ENCODE peak calls at places on chromosomes 6 and 20, in ten cellular contexts. H is AG04450; S is NCI-H524 treated with DMSO at 0.1 percent for 48 hours; R is activated CD4-positive, alpha-beta T cell treated with anti-CD3 and anti-CD28 coated beads, Interleukin-2, amount 50 U/mL, for 1 hour; G is A549; M is activated naive CD8-positive, alpha-beta T cell treated with anti-CD3 and anti-CD28 coated beads, Interleukin-2, amount 50 U/mL, for 24 hours; Q is left colon; U is GM04504; V is SK-N-DZ; K is T1000. W is an unnamed sample.

GRCh38 chr6:3523288-3523670 is 66.4 kb upstream of the SLC22A23 start:
- DNase-seq in Q (no peak), R (no peak), H (no peak), V (no peak), M (no peak), K (no peak), G (no peak), S (no peak), U (no peak), W (no peak)

GRCh38 chr6:161639772-161640171 is 365.9 kb upstream of the AGPAT4 start:
- DNase-seq in S (no peak), R (no peak), M (no peak), K (no peak), V (no peak), H (no peak), G (no peak), U (no peak), Q (no peak), W (no peak)

GRCh38 chr6:37920667-37921066 is 101.1 kb downstream of the ZFAND3 start:
- DNase-seq in S (no peak), R (no peak), M (no peak), V (no peak), K (no peak), H (no peak), U (no peak), Q (no peak), G (peak; percentile 4), W (no peak)

GRCh38 chr20:61853073-61854005 is 212.3 kb downstream of the TAF4 start:
- DNase-seq in H (no peak), G (no peak), Q (no peak), R (no peak), K (no peak), S (no peak), U (no peak), M (no peak), V (no peak), W (no peak)

GRCh38 chr20:48286571-48287551 is 501.6 kb upstream of the SULF2 start:
- DNase-seq in H (no peak), G (no peak), U (no peak), S (no peak), V (peak; percentile 82), K (no peak), M (no peak), Q (no peak), R (no peak), W (no peak)

GRCh38 chr6:105402090-105402980 is 547 bp downstream of the PREP start:
- DNase-seq in U (peak; percentile 8), M (no peak), R (peak; percentile 15), K (no peak), S (no peak), Q (no peak), V (peak; percentile 42), G (peak; percentile 36), H (no peak), W (no peak)

GRCh38 chr6:16982827-16983226 is 119.0 kb upstream of the STMND1 start:
- DNase-seq in M (no peak), V (no peak), Q (no peak), H (peak; percentile 98), G (no peak), S (no peak), U (peak; percentile 91), R (no peak), K (no peak), W (no peak)

GRCh38 chr6:106805017-106805335 is 169.6 kb downstream of the CD24 start:
- DNase-seq in U (no peak), K (no peak), G (no peak), Q (no peak), R (no peak), M (no peak), V (no peak), S (no peak), H (no peak), W (no peak)

GRCh38 chr6:6758915-6759654 is 170.6 kb downstream of the LY86 start:
- DNase-seq in Q (peak; percentile 62), R (no peak), H (peak; percentile 16), V (peak; percentile 7), S (peak; percentile 20), M (peak; percentile 27), K (no peak), U (no peak), G (peak; percentile 30), W (peak; percentile 7)

GRCh38 chr20:2210646-2211556 is 84.9 kb upstream of the TGM3 start:
- DNase-seq in R (no peak), K (no peak), V (no peak), G (no peak), U (peak; percentile 73), M (no peak), H (no peak), Q (peak; percentile 44), S (no peak), W (no peak)

GRCh38 chr6:12543953-12544352 is 172.6 kb upstream of the PHACTR1 start:
- DNase-seq in G (no peak), S (no peak), R (no peak), U (no peak), H (no peak), M (no peak), K (no peak), V (no peak), Q (no peak), W (no peak)

GRCh38 chr20:7294816-7295360 is 527.4 kb downstream of the BMP2 start:
- DNase-seq in M (no peak), Q (no peak), R (no peak), V (no peak), G (no peak), U (no peak), S (no peak), H (no peak), K (no peak), W (no peak)

GRCh38 chr6:129501401-129502051 is 208.5 kb downstream of the ARHGAP18 start:
- DNase-seq in V (peak; percentile 95), M (no peak), H (peak; percentile 89), G (no peak), R (no peak), U (peak; percentile 81), K (peak; percentile 71), Q (no peak), S (peak; percentile 11), W (peak; percentile 85)

GRCh38 chr20:36462440-36463211 is 78.7 kb upstream of the MYL9 start:
- DNase-seq in U (peak; percentile 39), M (no peak), K (no peak), V (no peak), H (no peak), R (no peak), G (no peak), S (no peak), Q (peak; percentile 57), W (peak; percentile 61)

GRCh38 chr6:66362888-66363287 is 655.9 kb upstream of the EYS start:
- DNase-seq in M (no peak), Q (no peak), H (no peak), U (no peak), K (no peak), R (no peak), S (no peak), G (no peak), V (no peak), W (no peak)

GRCh38 chr20:35277531-35278395 is at the start of gene MMP24OS:
- DNase-seq in M (peak; percentile 92), K (peak; percentile 79), R (peak; percentile 88), U (peak; percentile 66), G (peak; percentile 84), Q (peak; percentile 94), H (peak; percentile 49), V (peak; percentile 96), S (peak; percentile 52), W (peak; percentile 99)

GRCh38 chr6:44074383-44075136 is 52.7 kb downstream of the MRPL14 start:
- DNase-seq in S (no peak), Q (peak; percentile 78), M (peak; percentile 82), G (peak; percentile 73), K (no peak), R (peak; percentile 57), V (peak; percentile 86), U (no peak), H (peak; percentile 61), W (no peak)

GRCh38 chr20:52775786-52776185 is 196.4 kb upstream of the TSHZ2 start:
- DNase-seq in M (no peak), Q (no peak), U (no peak), R (no peak), G (no peak), K (no peak), H (no peak), V (no peak), S (no peak), W (no peak)

GRCh38 chr20:9363673-9364072 is 150.7 kb upstream of the LAMP5 start:
- DNase-seq in K (no peak), M (no peak), H (no peak), V (no peak), U (no peak), R (no peak), G (no peak), S (no peak), Q (no peak), W (no peak)

GRCh38 chr6:127435717-127436220 is 23.4 kb downstream of the KIAA0408 start:
- DNase-seq in H (no peak), K (no peak), Q (no peak), G (no peak), V (no peak), S (no peak), U (no peak), M (no peak), R (no peak), W (no peak)

GRCh38 chr6:89547286-89547685 is 91.3 kb downstream of the LYRM2 start:
- DNase-seq in M (no peak), S (no peak), H (no peak), V (no peak), U (no peak), K (no peak), Q (no peak), G (no peak), R (no peak), W (no peak)

GRCh38 chr20:53995949-53996348 is 74.4 kb downstream of the BCAS1 start:
- DNase-seq in M (no peak), H (no peak), G (no peak), S (no peak), Q (no peak), V (no peak), U (no peak), K (no peak), R (no peak), W (no peak)